ENCODE peak calls at places on chromosomes 7 and 10, in nine cellular contexts. L, N, G, O, I, R, P, F and M are unnamed samples. For H3K9me3 and H3K4me1, the result is how much of the 10 kb centered on the place peaks cover.

GRCh38 chr7:87498893-87499292 is 23.4 kb upstream of the ABCB4 start:
- DNase-seq in P (no peak), N (no peak), O (no peak), L (no peak), F (no peak), G (no peak), R (no peak), I (no peak), M (no peak)

GRCh38 chr7:142441074-142441403 is 183.2 kb upstream of the PRSS58 start:
- DNase-seq in N (no peak), F (no peak), L (peak), R (no peak), O (no peak), P (no peak), I (no peak), G (no peak), M (no peak)

GRCh38 chr10:71394926-71395562 is 1.7 kb upstream of the CDH23 start:
- DNase-seq in O (no peak), P (no peak), L (no peak), N (no peak), G (no peak), I (no peak), R (no peak), F (no peak), M (no peak)

GRCh38 chr7:70474639-70475234 is 657.2 kb upstream of the GALNT17 start:
- DNase-seq in N (no peak), P (no peak), G (no peak), F (no peak), O (no peak), I (no peak), R (peak), L (no peak), M (peak)

GRCh38 chr10:23065549-23065948 is 29.8 kb upstream of the MSRB2 start:
- DNase-seq in R (peak), N (peak), P (peak), L (peak), G (peak), F (peak), O (no peak), I (peak), M (peak)

GRCh38 chr10:98528166-98528784 is 81.5 kb upstream of the HPS1 start:
- DNase-seq in I (no peak), N (no peak), P (no peak), R (no peak), O (no peak), L (no peak), G (no peak), F (no peak), M (no peak)

GRCh38 chr7:127704211-127704610 is 52.2 kb downstream of the SND1 start:
- DNase-seq in I (no peak), O (no peak), N (no peak), L (no peak), G (no peak), P (no peak), R (no peak), F (no peak), M (no peak)

GRCh38 chr10:132452216-132452650 is 55.2 kb downstream of the PWWP2B start:
- DNase-seq in I (no peak), N (no peak), R (no peak), O (no peak), F (no peak), P (no peak), L (no peak), G (no peak), M (no peak)

GRCh38 chr10:122669842-122670241 is 29.8 kb downstream of the C10orf120 start:
- DNase-seq in G (no peak), R (no peak), N (no peak), P (no peak), O (no peak), F (no peak), I (no peak), L (no peak), M (no peak)

DNA sequence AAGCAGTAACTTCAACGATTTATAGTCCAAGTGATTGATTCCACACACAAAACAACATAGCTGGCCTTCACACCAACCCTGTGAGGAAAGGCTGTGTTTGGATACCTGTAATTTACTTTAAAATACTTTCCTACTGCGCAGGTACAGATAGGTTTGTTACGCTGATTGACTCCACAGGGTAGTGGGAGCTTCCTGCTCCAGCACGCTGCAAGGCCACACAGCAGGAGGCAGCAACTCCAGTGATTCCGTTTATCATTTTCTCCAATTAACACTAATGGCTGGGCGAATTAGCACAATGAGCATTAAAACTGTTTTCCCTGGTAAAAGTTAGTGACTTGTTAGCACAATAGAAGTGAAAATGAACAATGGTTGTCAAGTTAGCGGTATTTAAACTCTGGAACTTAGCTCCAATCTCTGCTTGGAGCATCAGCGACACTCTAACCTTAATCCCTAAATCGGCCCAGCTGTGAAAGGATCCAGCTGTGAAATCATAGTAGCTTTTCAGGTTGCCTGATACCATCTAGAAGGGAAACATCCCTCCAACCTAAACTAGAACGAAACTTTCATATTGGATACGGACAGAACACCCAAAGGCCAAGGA is 945 bp downstream of the DCLRE1C start:
- DNase-seq in F (no peak), P (no peak), O (peak), R (no peak), I (no peak), L (no peak), N (no peak), G (no peak), M (no peak)
- TF ChIP-seq CTCF in F (no peak), P (no peak), O (no peak), R (no peak), I (no peak), L (no peak), N (no peak), G (no peak), M (no peak)

GRCh38 chr10:102814456-102814871 is 22.7 kb downstream of the CYP17A1 start:
- DNase-seq in N (no peak), I (no peak), G (no peak), F (peak), R (peak), O (peak), P (no peak), L (peak), M (no peak)
- H3K9me3 ChIP-seq in N (under half), I (under half), G (under half), F (under half), R (under half), O (under half), P (under half), L (under half), M (under half)

GRCh38 chr10:103661951-103662405 is 168.5 kb downstream of the NEURL1 start:
- DNase-seq in P (no peak), I (no peak), L (no peak), O (no peak), R (no peak), N (no peak), G (no peak), F (no peak), M (no peak)
- H3K4me1 ChIP-seq in P (under half), I (under half), L (under half), O (under half), R (half or more), N (under half), G (under half), F (under half), M (under half)

DNA sequence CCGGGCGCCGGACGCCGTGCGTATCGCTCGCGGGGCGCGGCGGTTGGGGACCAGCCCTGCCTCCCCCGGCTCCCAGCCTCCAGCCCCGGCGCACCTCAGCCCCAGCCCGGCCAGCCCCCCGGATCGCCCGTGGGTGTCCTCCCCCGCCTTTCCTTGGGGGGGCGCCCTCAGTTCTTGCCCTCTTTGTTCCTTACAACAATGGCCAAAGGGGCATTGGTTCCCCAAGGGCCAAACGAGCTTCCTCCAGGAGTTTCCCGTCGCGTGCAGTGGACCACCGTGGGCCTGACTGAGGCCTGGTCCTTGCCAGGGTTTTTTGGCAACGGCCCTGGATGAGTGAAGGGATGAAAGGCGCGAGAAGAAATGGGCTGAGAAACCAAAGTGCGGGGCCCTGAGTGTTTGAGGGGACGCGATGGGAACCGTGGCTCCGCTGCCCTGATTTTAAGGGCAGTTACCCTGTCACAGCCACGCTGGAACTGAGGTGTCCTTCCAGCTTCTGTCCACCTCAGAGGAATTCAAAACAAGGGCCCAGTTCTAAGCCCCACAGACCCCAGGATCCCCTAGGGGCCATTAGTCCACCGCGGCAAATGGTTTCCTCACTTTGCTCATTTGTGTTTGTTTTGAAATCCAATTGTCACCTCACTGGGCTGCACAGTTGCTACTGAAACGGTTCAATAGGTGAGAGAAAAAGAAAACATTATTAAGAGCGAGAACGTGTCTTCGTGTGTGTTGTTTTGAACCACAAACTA is 1.4 kb downstream of the MACROH2A2 start:
- DNase-seq in O (no peak), P (peak), R (no peak), L (no peak), N (no peak), I (peak), G (peak), F (no peak), M (peak)
- TF ChIP-seq CTCF in O (peak), P (no peak), R (no peak), L (no peak), N (no peak), I (no peak), G (peak), F (no peak), M (peak)

GRCh38 chr7:67588631-67589030 is 592.0 kb downstream of the TYW1 start:
- DNase-seq in G (no peak), F (no peak), L (no peak), O (no peak), P (no peak), I (no peak), N (no peak), R (no peak), M (no peak)
- H3K9me3 ChIP-seq in G (under half), F (half or more), L (under half), O (under half), P (under half), I (under half), N (under half), R (half or more), M (under half)

DNA sequence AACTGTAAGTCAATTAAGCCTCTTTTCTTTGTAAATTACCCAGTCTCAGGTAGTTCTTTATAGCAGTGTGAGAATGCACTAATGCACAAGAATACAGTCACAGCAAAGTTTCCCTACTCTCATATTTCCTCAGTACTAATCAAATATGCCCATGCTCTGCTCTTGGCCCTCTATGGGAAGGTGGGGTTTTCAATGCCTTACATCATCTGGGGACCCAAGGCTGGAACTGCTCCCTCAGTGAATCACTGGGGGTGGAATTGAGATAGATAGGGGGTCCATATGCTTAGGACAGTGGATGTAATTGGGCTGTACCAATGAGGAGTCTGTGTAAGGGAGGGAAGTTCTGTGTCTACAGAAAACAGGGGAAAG is 16.9 kb upstream of the AKR1C1 start:
- DNase-seq in G (no peak), N (no peak), R (no peak), I (no peak), F (no peak), P (no peak), L (no peak), O (no peak), M (no peak)
- H3K4me1 ChIP-seq in G (half or more), N (under half), R (under half), I (half or more), F (under half), P (under half), L (half or more), O (under half), M (under half)

GRCh38 chr10:48507494-48507893 is 97.4 kb downstream of the ARHGAP22 start:
- DNase-seq in P (no peak), F (no peak), O (no peak), L (no peak), I (no peak), G (no peak), R (no peak), N (no peak), M (no peak)

GRCh38 chr10:48507933-48508830 is 96.7 kb downstream of the ARHGAP22 start:
- DNase-seq in P (no peak), G (no peak), R (peak), O (peak), N (peak), I (peak), L (peak), F (peak), M (no peak)

GRCh38 chr10:48505394-48506112 is 99.3 kb downstream of the ARHGAP22 start:
- DNase-seq in G (no peak), N (peak), F (no peak), P (no peak), O (peak), I (no peak), R (peak), L (no peak), M (no peak)

GRCh38 chr10:48504141-48504885 is 100.6 kb downstream of the ARHGAP22 start:
- DNase-seq in L (no peak), G (no peak), I (peak), R (peak), F (no peak), P (no peak), O (peak), N (no peak), M (peak)

GRCh38 chr10:48506147-48506917 is 98.5 kb downstream of the ARHGAP22 start:
- DNase-seq in G (peak), L (peak), N (no peak), F (no peak), O (peak), I (no peak), P (peak), R (peak), M (no peak)
- TF ChIP-seq CTCF in G (peak), L (peak), N (no peak), F (no peak), O (peak), I (no peak), P (no peak), R (no peak), M (peak)

DNA sequence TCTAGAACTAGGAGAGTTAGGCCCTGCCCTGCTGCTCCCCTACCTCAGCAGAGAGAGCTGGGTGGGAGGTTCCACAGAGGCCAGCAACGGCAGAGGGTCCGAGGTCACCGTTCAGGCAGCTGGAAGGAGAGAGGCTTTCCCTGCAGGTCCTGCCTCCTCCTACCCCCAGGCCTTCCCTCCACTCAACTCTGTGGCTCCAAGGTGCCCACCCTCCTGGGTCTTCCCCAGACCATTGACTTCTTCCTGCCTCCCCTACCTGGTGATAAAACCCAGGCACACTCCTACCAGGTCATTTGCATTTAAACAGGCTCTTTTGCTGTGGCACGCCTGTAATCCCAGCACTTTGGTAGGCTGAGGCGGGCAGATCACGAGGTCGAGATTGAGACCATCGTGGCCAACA is 515.3 kb upstream of the FOXK1 start:
- DNase-seq in L (no peak), N (no peak), R (no peak), P (no peak), F (no peak), O (no peak), I (no peak), G (no peak), M (no peak)
- H3K9me3 ChIP-seq in L (under half), N (under half), R (under half), P (under half), F (under half), O (under half), I (under half), G (under half), M (under half)

GRCh38 chr7:31000161-31000693 is 36.5 kb downstream of the GHRHR start:
- DNase-seq in I (no peak), O (no peak), N (no peak), R (no peak), G (no peak), F (no peak), L (no peak), P (no peak), M (no peak)
- H3K4me1 ChIP-seq in I (under half), O (under half), N (under half), R (under half), G (under half), F (under half), L (under half), P (under half), M (under half)